ENCODE peak calls at places on chromosome 15, in five cellular contexts. X, Q, J, G and N are unnamed samples.

GRCh38 chr15:36363335-36363734 is 216.1 kb upstream of the CDIN1 start:
- DNase-seq in X (no peak), J (no peak), Q (no peak), G (peak; percentile 76), N (no peak)

GRCh38 chr15:26866298-26867198 is at the start of gene GABRA5:
- DNase-seq in G (peak; percentile 6), J (no peak), X (no peak), Q (no peak), N (peak; percentile 68)

GRCh38 chr15:42608767-42609488 is 33.5 kb downstream of the STARD9 start:
- DNase-seq in J (no peak), G (no peak), X (no peak), Q (no peak), N (no peak)

GRCh38 chr15:27046891-27047290 is 75.9 kb downstream of the GABRG3 start:
- DNase-seq in J (no peak), X (no peak), G (no peak), Q (no peak), N (no peak)

GRCh38 chr15:58771621-58772235 is 626 bp downstream of the MINDY2 start:
- DNase-seq in J (no peak), G (no peak), Q (peak; percentile 73), X (peak; percentile 32), N (no peak)

GRCh38 chr15:66703540-66703941 is 1.5 kb downstream of the SMAD6 start:
- DNase-seq in Q (peak; percentile 49), J (no peak), X (peak; percentile 78), G (peak; percentile 31), N (peak; percentile 36)

GRCh38 chr15:26628879-26629529 is 143.9 kb downstream of the GABRB3 start:
- DNase-seq in G (peak; percentile 11), Q (peak; percentile 59), J (no peak), X (no peak), N (no peak)

GRCh38 chr15:73991260-73991659 is 835 bp downstream of the STOML1 start:
- DNase-seq in X (no peak), G (peak; percentile 84), J (no peak), Q (peak; percentile 76), N (no peak)

GRCh38 chr15:64773606-64774555 is 1.5 kb downstream of the RBPMS2 start:
- DNase-seq in G (no peak), J (no peak), X (no peak), Q (no peak), N (no peak)

GRCh38 chr15:53457479-53457878 is 302.0 kb downstream of the WDR72 start:
- DNase-seq in X (no peak), Q (no peak), J (no peak), G (no peak), N (no peak)

GRCh38 chr15:53978248-53978906 is at the start of gene UNC13C:
- DNase-seq in X (no peak), G (no peak), Q (peak; percentile 4), J (no peak), N (peak; percentile 40)

GRCh38 chr15:68507447-68507846 is 71.3 kb upstream of the CORO2B start:
- DNase-seq in G (no peak), Q (no peak), J (no peak), X (no peak), N (no peak)
- TF ChIP-seq CTCF in G (no peak), Q (no peak), J (no peak), X (no peak), N (no peak)

GRCh38 chr15:101540480-101541239 is 51.2 kb upstream of the PCSK6 start:
- DNase-seq in Q (no peak), X (no peak), G (no peak), J (no peak), N (no peak)
- TF ChIP-seq CTCF in Q (peak; percentile 7), X (no peak), G (no peak), J (peak; percentile 3), N (no peak)

GRCh38 chr15:72380743-72381142 is 4.9 kb upstream of the HEXA start:
- DNase-seq in G (no peak), Q (no peak), J (no peak), X (no peak), N (no peak)

GRCh38 chr15:72379856-72380255 is 4.0 kb upstream of the HEXA start:
- DNase-seq in J (no peak), X (no peak), Q (no peak), G (no peak), N (no peak)

DNA sequence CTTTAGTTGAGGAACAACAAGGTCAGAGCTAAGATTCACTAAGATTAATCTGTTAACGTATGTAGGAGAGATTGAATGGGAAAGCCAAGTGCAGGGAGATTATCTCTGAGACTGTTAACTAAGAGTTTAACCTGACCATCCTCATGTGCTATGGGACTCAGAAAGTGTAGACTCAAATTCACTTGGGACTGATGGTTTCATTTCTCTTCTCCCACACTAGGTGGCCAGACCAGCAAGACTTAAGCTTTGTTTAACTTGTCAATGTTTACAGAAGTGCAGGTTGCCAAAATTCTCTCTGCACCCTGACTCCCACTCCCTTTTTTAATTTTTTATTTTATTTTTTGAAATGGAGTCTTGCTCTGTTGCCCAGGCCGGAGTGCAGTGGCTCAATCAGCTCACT is 6.3 kb upstream of the HEXA start:
- DNase-seq in J (no peak), G (peak; percentile 20), X (no peak), Q (no peak), N (no peak)
- TF ChIP-seq CTCF in J (peak; percentile 45), G (peak; percentile 38), X (no peak), Q (peak; percentile 15), N (peak; percentile 26)

GRCh38 chr15:47371939-47372338 is 345.4 kb upstream of the SEMA6D start:
- DNase-seq in Q (no peak), J (no peak), G (no peak), X (no peak), N (no peak)

GRCh38 chr15:47376190-47376589 is 341.1 kb upstream of the SEMA6D start:
- DNase-seq in J (no peak), Q (no peak), X (no peak), G (no peak), N (no peak)

GRCh38 chr15:47377465-47377864 is 339.8 kb upstream of the SEMA6D start:
- DNase-seq in J (no peak), X (no peak), Q (no peak), G (peak; percentile 16), N (no peak)

GRCh38 chr15:47378527-47378926 is 338.8 kb upstream of the SEMA6D start:
- DNase-seq in G (no peak), X (no peak), Q (no peak), J (no peak), N (no peak)

DNA sequence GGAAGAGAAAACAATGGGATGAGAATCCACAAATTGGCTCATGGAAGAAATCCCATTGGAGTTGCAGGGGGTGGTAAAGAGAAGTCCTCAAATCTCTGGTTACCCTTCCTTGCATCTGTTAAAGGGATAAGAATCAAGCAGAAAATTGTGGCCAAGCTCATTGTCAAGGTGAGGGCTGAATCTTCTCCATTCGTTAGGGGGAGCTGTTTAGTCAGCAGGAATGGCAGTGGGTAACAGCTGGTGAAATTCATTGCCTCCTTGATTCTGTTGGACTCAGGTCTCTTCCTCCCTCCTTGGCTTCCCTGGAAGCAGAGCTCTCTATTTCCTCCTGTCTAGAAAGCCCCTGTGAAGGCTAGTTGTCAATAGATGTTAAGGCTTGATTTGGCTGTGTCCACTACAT is 343.1 kb upstream of the SEMA6D start:
- DNase-seq in Q (no peak), G (peak; percentile 66), J (no peak), X (no peak), N (peak; percentile 5)
- TF ChIP-seq CTCF in Q (no peak), G (peak; percentile 83), J (peak; percentile 62), X (no peak), N (no peak)

DNA sequence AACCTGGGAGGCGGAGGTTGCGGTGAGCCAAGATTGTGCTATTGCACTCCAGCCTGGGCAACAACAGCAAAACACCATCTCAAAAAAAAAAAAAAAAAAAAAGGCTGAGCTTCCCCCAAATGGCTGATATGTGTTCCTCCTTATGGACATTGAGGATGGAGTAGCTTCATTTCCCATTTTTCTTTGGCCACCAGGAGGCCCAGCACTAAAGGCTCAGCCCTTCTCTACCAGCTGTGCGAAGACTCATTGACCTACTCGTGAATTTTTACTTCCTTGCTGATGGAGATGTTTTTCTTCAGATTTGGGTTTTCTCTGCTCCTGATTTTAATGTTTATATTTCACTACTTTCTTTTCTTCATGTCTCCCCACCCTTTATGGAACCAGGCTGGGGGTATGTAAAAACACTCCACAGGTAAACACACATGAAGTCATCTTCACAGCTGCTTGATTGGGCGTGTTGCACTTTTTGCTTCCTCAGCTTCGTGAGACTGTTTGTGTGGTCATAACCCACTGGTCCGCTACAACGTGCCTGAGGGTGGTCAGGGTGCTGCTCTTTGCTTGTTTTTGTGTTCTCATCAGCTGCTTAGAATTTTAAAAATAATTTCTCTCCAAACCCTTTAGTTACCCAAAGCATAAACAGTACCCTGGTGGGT is 13.5 kb downstream of the SEMA4B start:
- DNase-seq in J (no peak), G (no peak), X (no peak), Q (no peak), N (no peak)
- TF ChIP-seq CTCF in J (peak; percentile 53), G (peak; percentile 34), X (no peak), Q (peak; percentile 27), N (peak; percentile 17)

DNA sequence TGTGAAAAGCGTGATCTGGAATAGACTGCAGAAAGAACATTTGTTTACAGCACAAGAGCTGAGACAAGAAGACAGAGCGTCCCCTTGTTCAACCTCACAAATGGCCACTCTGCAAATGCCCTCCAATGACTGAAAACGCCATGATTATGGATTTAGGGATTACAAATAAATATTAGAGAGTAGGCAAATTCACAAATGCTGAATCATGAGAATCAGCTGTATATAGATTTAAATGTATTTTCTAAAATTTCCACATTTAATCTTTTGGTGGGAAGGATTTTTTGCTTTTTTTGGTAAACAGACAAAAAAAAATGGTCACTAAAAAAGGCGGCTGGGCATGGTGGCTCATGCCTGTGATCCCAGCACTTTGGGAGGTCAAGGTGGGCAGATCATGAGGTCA is 10.6 kb upstream of the POLG start:
- DNase-seq in G (no peak), X (no peak), Q (no peak), J (no peak), N (no peak)
- TF ChIP-seq CTCF in G (no peak), X (no peak), Q (no peak), J (no peak), N (no peak)

GRCh38 chr15:85412956-85413854 is 32.8 kb downstream of the AKAP13 start:
- DNase-seq in J (peak; percentile 50), G (peak; percentile 90), X (peak; percentile 89), Q (peak; percentile 83), N (peak; percentile 11)
- TF ChIP-seq CTCF in J (no peak), G (no peak), X (no peak), Q (no peak), N (no peak)

GRCh38 chr15:89802231-89802928 is 12.3 kb downstream of the ANPEP start:
- DNase-seq in X (no peak), Q (no peak), J (no peak), G (no peak), N (no peak)
- TF ChIP-seq CTCF in X (no peak), Q (no peak), J (no peak), G (no peak), N (no peak)